ENCODE peak calls at places on chromosomes 12 and 14, in eight cellular contexts. N is endothelial cell, X is lower lobe of right lung, P is lower leg skin, E is fibroblast of mammary gland, R is heart left ventricle, L is MM.1S, F is upper lobe of left lung. I is an unnamed sample.

GRCh38 chr14:54366726-54367707 is 29.8 kb upstream of the CDKN3 start:
- DNase-seq in N (peak; percentile 38), X (no peak), P (no peak), E (peak; percentile 59), R (peak; percentile 33), L (peak; percentile 22), F (no peak), I (no peak)

GRCh38 chr14:89855961-89856360 is 98.6 kb downstream of the EFCAB11 start:
- DNase-seq in N (no peak), X (no peak), P (no peak), E (peak; percentile 87), R (no peak), L (no peak), F (no peak), I (no peak)

GRCh38 chr12:42372154-42372791 is 46.3 kb downstream of the PPHLN1 start:
- DNase-seq in N (peak; percentile 49), X (no peak), P (no peak), E (peak; percentile 57), R (no peak), L (peak; percentile 79), F (no peak), I (no peak)

GRCh38 chr12:82953397-82953796 is 266.7 kb downstream of the TMTC2 start:
- DNase-seq in N (no peak), X (no peak), P (no peak), E (no peak), R (no peak), L (no peak), F (no peak), I (no peak)

GRCh38 chr14:60175255-60175902 is 10.2 kb upstream of the DHRS7 start:
- DNase-seq in N (no peak), X (no peak), P (no peak), E (peak; percentile 30), R (no peak), L (no peak), F (no peak), I (no peak)

GRCh38 chr12:46661161-46661845 is 164.5 kb downstream of the SLC38A4 start:
- DNase-seq in N (peak; percentile 10), X (no peak), P (no peak), E (peak; percentile 93), R (no peak), L (peak; percentile 82), F (no peak), I (no peak)

GRCh38 chr12:114045333-114045732 is 79.2 kb upstream of the RBM19 start:
- DNase-seq in N (no peak), X (no peak), P (no peak), E (peak; percentile 33), R (no peak), L (no peak), F (no peak), I (no peak)

GRCh38 chr14:99742509-99743487 is 50.4 kb upstream of the EML1 start:
- DNase-seq in N (no peak), X (peak; percentile 43), P (no peak), E (no peak), R (no peak), L (no peak), F (no peak), I (no peak)

GRCh38 chr14:61420326-61420725 is 98.9 kb downstream of the PRKCH start:
- DNase-seq in N (no peak), X (no peak), P (no peak), E (no peak), R (no peak), L (no peak), F (no peak), I (no peak)

GRCh38 chr12:55745361-55746146 is 2.6 kb downstream of the GDF11 start:
- DNase-seq in N (peak; percentile 30), X (no peak), P (no peak), E (no peak), R (peak; percentile 63), L (no peak), F (no peak), I (no peak)

GRCh38 chr14:105207460-105207901 is 26.4 kb upstream of the NUDT14 start:
- DNase-seq in N (no peak), X (no peak), P (no peak), E (no peak), R (peak; percentile 80), L (no peak), F (peak; percentile 74), I (no peak)

GRCh38 chr12:8609061-8609570 is 3.5 kb downstream of the AICDA start:
- DNase-seq in N (peak; percentile 35), X (no peak), P (no peak), E (peak; percentile 54), R (no peak), L (no peak), F (no peak), I (no peak)

GRCh38 chr12:109606261-109607028 is 32.9 kb downstream of the MVK start:
- DNase-seq in N (no peak), X (no peak), P (no peak), E (no peak), R (peak; percentile 63), L (no peak), F (no peak), I (no peak)

GRCh38 chr14:77305696-77306095 is 15.0 kb downstream of the POMT2 start:
- DNase-seq in N (no peak), X (no peak), P (no peak), E (no peak), R (no peak), L (no peak), F (no peak), I (no peak)

GRCh38 chr12:75099215-75099614 is 110.4 kb downstream of the KCNC2 start:
- DNase-seq in N (no peak), X (no peak), P (no peak), E (no peak), R (no peak), L (peak; percentile 66), F (no peak), I (no peak)

DNA sequence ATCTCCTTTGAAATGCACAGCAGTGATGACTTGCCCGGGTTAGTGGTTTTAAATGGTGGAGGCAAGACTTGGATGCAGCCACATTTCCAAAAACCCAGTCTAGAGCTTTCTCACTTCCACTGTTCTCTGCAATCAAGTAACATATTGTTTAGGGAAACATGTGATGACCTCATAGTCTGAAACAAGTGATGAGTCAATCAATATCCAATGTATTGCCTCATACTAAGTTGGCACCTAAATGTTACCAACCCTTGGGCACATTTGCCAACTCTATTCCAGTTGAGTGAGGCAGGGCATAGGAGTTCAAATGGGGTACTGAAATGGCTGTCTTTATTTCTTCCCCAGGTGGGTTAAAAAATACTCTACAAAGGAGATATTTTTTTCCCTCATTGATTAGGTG is 1105.4 kb downstream of the VRK1 start:
- DNase-seq in N (no peak), X (no peak), P (no peak), E (no peak), R (no peak), L (no peak), F (no peak), I (no peak)
- TF ChIP-seq CTCF in N (no peak), X (no peak), P (no peak), E (no peak), R (no peak), L (no peak), F (no peak), I (no peak)

DNA sequence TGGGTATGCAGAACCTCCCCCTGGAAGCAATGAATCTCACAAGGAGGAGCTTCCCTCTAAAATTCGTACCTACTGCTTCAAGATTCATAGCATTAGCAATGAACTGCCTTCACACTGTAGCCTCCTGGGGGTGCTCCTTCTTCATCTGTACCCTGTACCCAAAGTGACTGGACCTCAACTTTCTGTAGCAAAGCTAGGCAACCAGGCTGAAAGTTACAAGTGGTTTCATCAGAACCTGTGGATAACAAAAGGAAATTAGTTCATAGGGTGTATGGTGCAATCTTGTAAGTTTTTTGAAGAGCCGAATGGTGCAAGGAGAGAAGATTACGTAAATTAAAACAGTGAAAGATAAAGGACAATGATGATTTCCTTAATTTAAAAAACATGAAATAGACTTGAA is 1541.7 kb upstream of the FLRT2 start:
- DNase-seq in N (no peak), X (no peak), P (no peak), E (no peak), R (no peak), L (no peak), F (no peak), I (no peak)
- TF ChIP-seq CTCF in N (no peak), X (no peak), P (no peak), E (no peak), R (no peak), L (no peak), F (no peak), I (no peak)

GRCh38 chr12:9753042-9753820 is 7.5 kb downstream of the CD69 start:
- DNase-seq in N (no peak), X (no peak), P (no peak), E (no peak), R (no peak), L (no peak), F (no peak), I (no peak)

GRCh38 chr12:9754097-9754964 is 6.4 kb downstream of the CD69 start:
- DNase-seq in N (no peak), X (no peak), P (no peak), E (no peak), R (no peak), L (no peak), F (no peak), I (no peak)

GRCh38 chr12:9752145-9752717 is 8.5 kb downstream of the CD69 start:
- DNase-seq in N (no peak), X (no peak), P (no peak), E (no peak), R (no peak), L (no peak), F (no peak), I (no peak)

GRCh38 chr12:9750276-9751203 is 10.2 kb downstream of the CD69 start:
- DNase-seq in N (peak; percentile 54), X (peak; percentile 50), P (peak; percentile 84), E (peak; percentile 68), R (peak; percentile 34), L (peak; percentile 73), F (peak; percentile 45), I (no peak)

GRCh38 chr12:9751204-9752144 is 9.2 kb downstream of the CD69 start:
- DNase-seq in N (no peak), X (no peak), P (no peak), E (peak; percentile 30), R (no peak), L (peak; percentile 60), F (no peak), I (no peak)
- TF ChIP-seq CTCF in N (no peak), X (no peak), P (no peak), E (peak; percentile 32), R (no peak), L (peak; percentile 62), F (peak; percentile 27), I (peak; percentile 15)

GRCh38 chr14:24289649-24290283 is 9.8 kb downstream of the DHRS1 start:
- DNase-seq in N (no peak), X (no peak), P (no peak), E (no peak), R (no peak), L (no peak), F (no peak), I (no peak)
- TF ChIP-seq CTCF in N (no peak), X (no peak), P (no peak), E (no peak), R (no peak), L (no peak), F (no peak), I (no peak)